ENCODE peak calls at places on chromosomes 13 and 19, in nine cellular contexts. I is ascending aorta, O is aorta, K is brain microvascular endothelial cell, U is HCT116, V is fibroblast of lung, G is PC-3, Z is prostate gland, D is IMR-90. A is an unnamed sample. For H3K36me3, the result is how much of the 10 kb centered on the place peaks cover.

GRCh38 chr13:42981853-42982252 is 10.2 kb downstream of the EPSTI1 start:
- DNase-seq in I (no peak), O (no peak), K (no peak), U (no peak), V (no peak), G (peak), Z (no peak), D (no peak), A (peak)

GRCh38 chr13:47299316-47299715 is 402.5 kb upstream of the HTR2A start:
- DNase-seq in I (no peak), O (no peak), K (no peak), U (no peak), V (peak), G (no peak), Z (no peak), D (peak), A (no peak)

GRCh38 chr13:27960362-27961226 is 8.5 kb downstream of the CDX2 start:
- DNase-seq in I (no peak), O (no peak), K (peak), U (no peak), V (peak), G (peak), Z (peak), D (no peak), A (peak)

GRCh38 chr19:14383898-14384669 is 2.8 kb downstream of the ADGRE5 start:
- DNase-seq in I (no peak), O (no peak), K (peak), U (no peak), V (peak), G (peak), Z (no peak), D (peak), A (peak)

GRCh38 chr19:16516381-16516780 is 20.2 kb downstream of the C19orf44 start:
- DNase-seq in I (no peak), O (no peak), K (no peak), U (no peak), V (no peak), G (no peak), Z (no peak), D (no peak), A (peak)

GRCh38 chr19:2282062-2282861 is at the start of gene PEAK3:
- DNase-seq in I (no peak), O (peak), K (no peak), U (no peak), V (peak), G (no peak), Z (peak), D (peak), A (peak)

GRCh38 chr19:6127716-6128335 is 7.6 kb upstream of the ACSBG2 start:
- DNase-seq in I (no peak), O (no peak), K (no peak), U (no peak), V (peak), G (no peak), Z (no peak), D (peak), A (no peak)

GRCh38 chr19:8138201-8138600 is 11.2 kb downstream of the FBN3 start:
- DNase-seq in I (no peak), O (no peak), K (no peak), U (no peak), V (no peak), G (no peak), Z (no peak), D (no peak), A (no peak)

GRCh38 chr19:40256511-40256910 is 28.6 kb downstream of the AKT2 start:
- DNase-seq in I (no peak), O (no peak), K (no peak), U (no peak), V (no peak), G (no peak), Z (no peak), D (no peak), A (no peak)
- H3K36me3 ChIP-seq in I (under half), O (under half), K (under half), U (under half), V (under half), G (under half), Z (under half), D (under half), A (under half)

GRCh38 chr19:17575871-17576757 is 20.7 kb downstream of the COLGALT1 start:
- DNase-seq in I (no peak), O (no peak), K (no peak), U (no peak), V (no peak), G (no peak), Z (no peak), D (no peak), A (no peak)
- H3K4me3 ChIP-seq in I (no peak), O (no peak), K (no peak), U (no peak), V (no peak), G (no peak), Z (no peak), D (no peak), A (no peak)

GRCh38 chr13:76634431-76635191 is 251.6 kb downstream of the KCTD12 start:
- DNase-seq in I (no peak), O (no peak), K (no peak), U (no peak), V (no peak), G (no peak), Z (no peak), D (no peak), A (no peak)

GRCh38 chr13:76632388-76633044 is 253.7 kb downstream of the KCTD12 start:
- DNase-seq in I (no peak), O (no peak), K (no peak), U (no peak), V (no peak), G (no peak), Z (no peak), D (no peak), A (no peak)

GRCh38 chr13:76635232-76636021 is 250.8 kb downstream of the KCTD12 start:
- DNase-seq in I (no peak), O (no peak), K (no peak), U (no peak), V (no peak), G (no peak), Z (no peak), D (no peak), A (no peak)

DNA sequence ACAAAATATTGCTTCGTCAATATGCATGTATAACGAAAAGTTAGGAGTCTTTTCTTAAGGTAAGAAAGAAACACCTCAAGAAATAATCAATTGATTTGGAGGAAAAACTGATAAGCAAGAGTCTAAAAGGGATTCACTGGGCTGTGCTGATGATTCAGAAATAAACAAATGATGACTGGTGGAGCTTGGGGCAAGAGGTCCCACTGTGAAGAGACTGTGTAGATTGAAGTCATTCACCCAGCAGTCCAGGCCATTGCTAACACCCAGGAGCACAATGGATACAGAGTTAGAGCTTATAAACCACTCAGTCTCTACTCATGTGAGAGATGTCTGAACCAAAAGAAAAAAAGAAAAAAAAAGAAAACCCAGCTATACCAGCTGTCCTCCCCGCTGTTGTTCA is 255.6 kb downstream of the KCTD12 start:
- DNase-seq in I (no peak), O (no peak), K (no peak), U (no peak), V (no peak), G (no peak), Z (no peak), D (no peak), A (no peak)
- H3K36me3 ChIP-seq in I (under half), O (under half), K (under half), U (under half), V (under half), G (under half), Z (under half), D (under half), A (under half)

DNA sequence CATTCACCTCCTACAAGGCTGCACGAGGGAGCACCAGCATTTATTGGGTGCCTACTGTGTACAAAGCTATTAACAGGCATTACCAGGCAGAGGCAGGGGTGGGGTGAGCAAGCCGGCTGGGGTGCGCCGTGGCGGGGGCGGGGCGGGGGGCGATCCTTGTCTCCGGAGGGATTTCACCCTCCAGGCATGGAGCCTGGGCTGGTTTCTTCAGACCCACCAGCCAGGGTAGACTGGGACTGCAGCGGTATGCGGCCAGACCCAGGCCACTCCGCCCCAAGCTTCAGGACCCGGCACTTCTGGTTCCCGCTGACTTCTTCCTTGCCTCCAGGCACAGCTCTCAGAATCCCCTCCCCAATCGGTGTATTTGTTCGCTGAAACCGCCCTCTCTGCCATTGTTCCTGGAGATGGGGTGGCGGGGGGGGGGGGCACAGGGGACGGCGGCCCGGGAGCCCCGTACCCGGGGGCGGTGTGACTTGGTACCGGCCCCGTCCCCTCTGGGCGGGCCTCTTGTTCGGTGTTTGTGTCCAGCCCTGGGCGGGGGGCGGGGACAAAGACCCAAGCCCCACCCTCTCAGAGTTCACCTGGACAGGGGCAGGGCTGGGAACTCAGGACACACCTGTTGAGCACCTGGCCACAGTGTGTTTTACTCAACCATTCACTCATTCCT is 14.4 kb downstream of the TJP3 start:
- DNase-seq in I (no peak), O (no peak), K (no peak), U (no peak), V (no peak), G (peak), Z (peak), D (no peak), A (peak)
- H3K4me3 ChIP-seq in I (no peak), O (no peak), K (no peak), U (peak), V (no peak), G (peak), Z (peak), D (no peak), A (peak)

DNA sequence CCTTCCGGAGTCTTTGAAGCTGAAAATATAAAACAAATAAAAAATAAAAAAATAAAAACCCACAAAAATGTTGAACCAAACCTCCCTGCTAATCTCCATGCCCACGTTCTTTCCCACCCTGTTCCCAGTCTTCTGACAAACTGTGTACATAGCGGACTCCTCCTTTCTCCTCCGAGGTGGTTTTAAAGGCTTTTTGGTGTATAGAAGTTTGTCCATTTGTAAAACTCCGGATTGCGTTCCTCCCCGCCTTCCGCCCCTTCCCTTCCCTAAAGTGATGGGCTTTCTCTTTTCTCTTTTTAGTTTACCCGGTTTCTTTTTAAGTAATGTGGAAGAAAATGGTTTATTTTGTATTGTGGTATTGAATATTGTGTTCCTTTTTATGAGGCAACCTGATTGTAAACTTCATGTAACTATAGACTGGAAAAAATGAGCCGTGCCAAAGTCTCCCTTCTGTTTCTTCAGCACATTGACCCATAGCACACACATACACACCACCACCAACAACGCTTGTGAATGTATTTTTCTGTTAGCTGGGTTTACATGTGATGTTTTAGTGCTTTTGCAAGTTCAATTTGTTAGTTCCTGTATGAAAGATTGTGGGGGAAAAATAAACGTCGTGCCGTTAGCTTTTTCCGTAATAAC is 4.4 kb downstream of the ZIC2 start:
- DNase-seq in I (no peak), O (no peak), K (no peak), U (no peak), V (no peak), G (no peak), Z (no peak), D (no peak), A (no peak)
- H3K36me3 ChIP-seq in I (under half), O (under half), K (under half), U (under half), V (under half), G (under half), Z (under half), D (under half), A (under half)

GRCh38 chr13:114063545-114064515 is 68.6 kb downstream of the RASA3 start:
- DNase-seq in I (no peak), O (peak), K (no peak), U (no peak), V (peak), G (peak), Z (no peak), D (peak), A (peak)
- H3K4me3 ChIP-seq in I (peak), O (no peak), K (peak), U (peak), V (peak), G (peak), Z (no peak), D (peak), A (peak)

GRCh38 chr19:38284422-38284821 is 19.6 kb upstream of the C19orf33 start:
- DNase-seq in I (no peak), O (no peak), K (no peak), U (no peak), V (no peak), G (no peak), Z (no peak), D (no peak), A (no peak)
- H3K36me3 ChIP-seq in I (half or more), O (under half), K (under half), U (under half), V (under half), G (under half), Z (under half), D (under half), A (under half)

GRCh38 chr19:39498262-39499081 is at the start of gene DLL3:
- DNase-seq in I (no peak), O (no peak), K (peak), U (no peak), V (no peak), G (peak), Z (no peak), D (peak), A (peak)

GRCh38 chr19:39496063-39496462 is 2.7 kb upstream of the DLL3 start:
- DNase-seq in I (no peak), O (no peak), K (no peak), U (no peak), V (no peak), G (no peak), Z (no peak), D (no peak), A (no peak)

GRCh38 chr19:39499082-39499642 is 415 bp downstream of the DLL3 start:
- DNase-seq in I (no peak), O (no peak), K (no peak), U (no peak), V (no peak), G (no peak), Z (no peak), D (no peak), A (no peak)

GRCh38 chr19:39499932-39500331 is 1.2 kb downstream of the DLL3 start:
- DNase-seq in I (no peak), O (no peak), K (no peak), U (no peak), V (no peak), G (no peak), Z (no peak), D (no peak), A (no peak)

GRCh38 chr19:39497850-39498261 is 891 bp upstream of the DLL3 start:
- DNase-seq in I (no peak), O (no peak), K (no peak), U (no peak), V (peak), G (peak), Z (no peak), D (peak), A (peak)
- H3K4me3 ChIP-seq in I (peak), O (no peak), K (peak), U (no peak), V (no peak), G (peak), Z (no peak), D (peak), A (no peak)

A was measured in small intestine.